ENCODE peak calls at places on chromosomes 6 and 20, in eight cellular contexts. One of them, this sample, is unnamed.

GRCh38 chr6:36834576-36835293 is 4.5 kb downstream of the CPNE5 start:
- DNase-seq in pancreas: no peak
- DNase-seq in right atrium auricular region: no peak
- DNase-seq in IMR-90: no peak
- DNase-seq in neuronal stem cell: no peak
- DNase-seq in naive thymus-derived CD4-positive, alpha-beta T cell: no peak
- DNase-seq in right lobe of liver: no peak
- DNase-seq in A549: no peak
- DNase-seq in this sample: no peak

GRCh38 chr20:51354191-51354768 is 188.2 kb downstream of the NFATC2 start:
- DNase-seq in pancreas: no peak
- DNase-seq in right atrium auricular region: no peak
- DNase-seq in IMR-90: peak; percentile 85
- DNase-seq in neuronal stem cell: no peak
- DNase-seq in naive thymus-derived CD4-positive, alpha-beta T cell: no peak
- DNase-seq in right lobe of liver: no peak
- DNase-seq in A549: no peak
- DNase-seq in this sample: no peak

GRCh38 chr20:1754749-1755148 is 97.2 kb upstream of the SIRPG start:
- DNase-seq in pancreas: no peak
- DNase-seq in right atrium auricular region: no peak
- DNase-seq in IMR-90: no peak
- DNase-seq in neuronal stem cell: no peak
- DNase-seq in naive thymus-derived CD4-positive, alpha-beta T cell: no peak
- DNase-seq in right lobe of liver: no peak
- DNase-seq in A549: no peak
- DNase-seq in this sample: no peak

GRCh38 chr6:33620158-33620583 is 951 bp upstream of the ITPR3 start:
- DNase-seq in pancreas: peak; percentile 69
- DNase-seq in right atrium auricular region: no peak
- DNase-seq in IMR-90: no peak
- DNase-seq in neuronal stem cell: no peak
- DNase-seq in naive thymus-derived CD4-positive, alpha-beta T cell: no peak
- DNase-seq in right lobe of liver: peak; percentile 50
- DNase-seq in A549: no peak
- DNase-seq in this sample: no peak

GRCh38 chr6:96066376-96066775 is 50.6 kb downstream of the FUT9 start:
- DNase-seq in pancreas: no peak
- DNase-seq in right atrium auricular region: no peak
- DNase-seq in IMR-90: no peak
- DNase-seq in neuronal stem cell: no peak
- DNase-seq in naive thymus-derived CD4-positive, alpha-beta T cell: no peak
- DNase-seq in right lobe of liver: no peak
- DNase-seq in A549: no peak
- DNase-seq in this sample: no peak

GRCh38 chr6:160259585-160259984 is 964 bp upstream of the SLC22A2 start:
- DNase-seq in pancreas: no peak
- DNase-seq in right atrium auricular region: no peak
- DNase-seq in IMR-90: no peak
- DNase-seq in neuronal stem cell: no peak
- DNase-seq in naive thymus-derived CD4-positive, alpha-beta T cell: no peak
- DNase-seq in right lobe of liver: no peak
- DNase-seq in A549: no peak
- DNase-seq in this sample: no peak

GRCh38 chr6:170130201-170130621 is 160.7 kb downstream of the DLL1 start:
- DNase-seq in pancreas: no peak
- DNase-seq in right atrium auricular region: no peak
- DNase-seq in IMR-90: no peak
- DNase-seq in neuronal stem cell: no peak
- DNase-seq in naive thymus-derived CD4-positive, alpha-beta T cell: no peak
- DNase-seq in right lobe of liver: peak; percentile 91
- DNase-seq in A549: no peak
- DNase-seq in this sample: no peak

GRCh38 chr20:63052571-63053429 is 46.0 kb upstream of the BHLHE23 start:
- DNase-seq in pancreas: no peak
- DNase-seq in right atrium auricular region: no peak
- DNase-seq in IMR-90: no peak
- DNase-seq in neuronal stem cell: no peak
- DNase-seq in naive thymus-derived CD4-positive, alpha-beta T cell: no peak
- DNase-seq in right lobe of liver: peak; percentile 34
- DNase-seq in A549: no peak
- DNase-seq in this sample: no peak

GRCh38 chr6:7919871-7920270 is 9.3 kb upstream of the TXNDC5 start:
- DNase-seq in pancreas: no peak
- DNase-seq in right atrium auricular region: no peak
- DNase-seq in IMR-90: no peak
- DNase-seq in neuronal stem cell: no peak
- DNase-seq in naive thymus-derived CD4-positive, alpha-beta T cell: no peak
- DNase-seq in right lobe of liver: no peak
- DNase-seq in A549: peak; percentile 34
- DNase-seq in this sample: no peak

GRCh38 chr6:72864236-72864635 is 242.4 kb downstream of the KCNQ5 start:
- DNase-seq in pancreas: no peak
- DNase-seq in right atrium auricular region: no peak
- DNase-seq in IMR-90: no peak
- DNase-seq in neuronal stem cell: no peak
- DNase-seq in naive thymus-derived CD4-positive, alpha-beta T cell: no peak
- DNase-seq in right lobe of liver: no peak
- DNase-seq in A549: no peak
- DNase-seq in this sample: no peak

GRCh38 chr6:31356216-31356945 is 598 bp downstream of the HLA-B start:
- DNase-seq in pancreas: peak; percentile 59
- DNase-seq in right atrium auricular region: no peak
- DNase-seq in IMR-90: peak; percentile 18
- DNase-seq in neuronal stem cell: no peak
- DNase-seq in naive thymus-derived CD4-positive, alpha-beta T cell: no peak
- DNase-seq in right lobe of liver: peak; percentile 62
- DNase-seq in A549: no peak
- DNase-seq in this sample: no peak

GRCh38 chr6:113458368-113459010 is 398.7 kb upstream of the MARCKS start:
- DNase-seq in pancreas: no peak
- DNase-seq in right atrium auricular region: no peak
- DNase-seq in IMR-90: peak; percentile 45
- DNase-seq in neuronal stem cell: no peak
- DNase-seq in naive thymus-derived CD4-positive, alpha-beta T cell: no peak
- DNase-seq in right lobe of liver: no peak
- DNase-seq in A549: no peak
- DNase-seq in this sample: no peak

GRCh38 chr6:111646942-111647341 is 41.3 kb upstream of the TRAF3IP2 start:
- DNase-seq in pancreas: no peak
- DNase-seq in right atrium auricular region: no peak
- DNase-seq in IMR-90: peak; percentile 91
- DNase-seq in neuronal stem cell: no peak
- DNase-seq in naive thymus-derived CD4-positive, alpha-beta T cell: no peak
- DNase-seq in right lobe of liver: no peak
- DNase-seq in A549: no peak
- DNase-seq in this sample: no peak

GRCh38 chr6:154234019-154234772 is 122.4 kb downstream of the IPCEF1 start:
- DNase-seq in pancreas: no peak
- DNase-seq in right atrium auricular region: no peak
- DNase-seq in IMR-90: no peak
- DNase-seq in neuronal stem cell: no peak
- DNase-seq in naive thymus-derived CD4-positive, alpha-beta T cell: no peak
- DNase-seq in right lobe of liver: no peak
- DNase-seq in A549: no peak
- DNase-seq in this sample: no peak

GRCh38 chr6:89145461-89145961 is 344 bp upstream of the PM20D2 start:
- DNase-seq in pancreas: no peak
- DNase-seq in right atrium auricular region: no peak
- DNase-seq in IMR-90: peak; percentile 15
- DNase-seq in neuronal stem cell: no peak
- DNase-seq in naive thymus-derived CD4-positive, alpha-beta T cell: peak; percentile 16
- DNase-seq in right lobe of liver: no peak
- DNase-seq in A549: peak; percentile 29
- DNase-seq in this sample: no peak

GRCh38 chr20:56607061-56607704 is 21.9 kb upstream of the TFAP2C start:
- DNase-seq in pancreas: no peak
- DNase-seq in right atrium auricular region: no peak
- DNase-seq in IMR-90: no peak
- DNase-seq in neuronal stem cell: no peak
- DNase-seq in naive thymus-derived CD4-positive, alpha-beta T cell: no peak
- DNase-seq in right lobe of liver: no peak
- DNase-seq in A549: no peak
- DNase-seq in this sample: no peak

GRCh38 chr6:114108119-114109002 is 137.4 kb upstream of the HDAC2 start:
- DNase-seq in pancreas: peak; percentile 55
- DNase-seq in right atrium auricular region: peak; percentile 66
- DNase-seq in IMR-90: peak; percentile 68
- DNase-seq in neuronal stem cell: peak; percentile 53
- DNase-seq in naive thymus-derived CD4-positive, alpha-beta T cell: no peak
- DNase-seq in right lobe of liver: peak; percentile 66
- DNase-seq in A549: peak; percentile 38
- DNase-seq in this sample: peak; percentile 60

GRCh38 chr6:1554241-1554880 is 55.4 kb upstream of the FOXC1 start:
- DNase-seq in pancreas: no peak
- DNase-seq in right atrium auricular region: no peak
- DNase-seq in IMR-90: no peak
- DNase-seq in neuronal stem cell: no peak
- DNase-seq in naive thymus-derived CD4-positive, alpha-beta T cell: no peak
- DNase-seq in right lobe of liver: no peak
- DNase-seq in A549: no peak
- DNase-seq in this sample: no peak

GRCh38 chr6:19749722-19750121 is 87.4 kb upstream of the ID4 start:
- DNase-seq in pancreas: no peak
- DNase-seq in right atrium auricular region: no peak
- DNase-seq in IMR-90: no peak
- DNase-seq in neuronal stem cell: no peak
- DNase-seq in naive thymus-derived CD4-positive, alpha-beta T cell: no peak
- DNase-seq in right lobe of liver: no peak
- DNase-seq in A549: no peak
- DNase-seq in this sample: no peak

GRCh38 chr6:35669441-35669776 is 19.3 kb downstream of the FKBP5 start:
- DNase-seq in pancreas: no peak
- DNase-seq in right atrium auricular region: no peak
- DNase-seq in IMR-90: peak; percentile 64
- DNase-seq in neuronal stem cell: no peak
- DNase-seq in naive thymus-derived CD4-positive, alpha-beta T cell: no peak
- DNase-seq in right lobe of liver: no peak
- DNase-seq in A549: no peak
- DNase-seq in this sample: no peak
- H3K4me3 ChIP-seq in pancreas: no peak overlapping the region
- H3K4me3 ChIP-seq in right atrium auricular region: no peak overlapping the region
- H3K4me3 ChIP-seq in IMR-90: no peak overlapping the region
- H3K4me3 ChIP-seq in neuronal stem cell: no peak overlapping the region
- H3K4me3 ChIP-seq in naive thymus-derived CD4-positive, alpha-beta T cell: peak overlapping the region; percentile 43
- H3K4me3 ChIP-seq in right lobe of liver: no peak overlapping the region
- H3K4me3 ChIP-seq in A549: no peak overlapping the region
- H3K4me3 ChIP-seq in this sample: no peak overlapping the region

GRCh38 chr20:44624743-44625271 is 26.7 kb downstream of the ADA start:
- DNase-seq in pancreas: no peak
- DNase-seq in right atrium auricular region: no peak
- DNase-seq in IMR-90: no peak
- DNase-seq in neuronal stem cell: no peak
- DNase-seq in naive thymus-derived CD4-positive, alpha-beta T cell: no peak
- DNase-seq in right lobe of liver: no peak
- DNase-seq in A549: no peak
- DNase-seq in this sample: no peak
- H3K27ac ChIP-seq in pancreas: no peak overlapping the region
- H3K27ac ChIP-seq in right atrium auricular region: no peak overlapping the region
- H3K27ac ChIP-seq in IMR-90: no peak overlapping the region
- H3K27ac ChIP-seq in neuronal stem cell: no peak overlapping the region
- H3K27ac ChIP-seq in naive thymus-derived CD4-positive, alpha-beta T cell: no peak overlapping the region
- H3K27ac ChIP-seq in right lobe of liver: no peak overlapping the region
- H3K27ac ChIP-seq in A549: no peak overlapping the region
- H3K27ac ChIP-seq in this sample: no peak overlapping the region

GRCh38 chr6:47308223-47308567 is 1.5 kb downstream of the TNFRSF21 start:
- DNase-seq in pancreas: no peak
- DNase-seq in right atrium auricular region: no peak
- DNase-seq in IMR-90: no peak
- DNase-seq in neuronal stem cell: no peak
- DNase-seq in naive thymus-derived CD4-positive, alpha-beta T cell: no peak
- DNase-seq in right lobe of liver: no peak
- DNase-seq in A549: no peak
- DNase-seq in this sample: no peak

GRCh38 chr6:47308674-47309325 is 905 bp downstream of the TNFRSF21 start:
- DNase-seq in pancreas: peak; percentile 32
- DNase-seq in right atrium auricular region: no peak
- DNase-seq in IMR-90: peak; percentile 19
- DNase-seq in neuronal stem cell: peak; percentile 37
- DNase-seq in naive thymus-derived CD4-positive, alpha-beta T cell: no peak
- DNase-seq in right lobe of liver: peak; percentile 45
- DNase-seq in A549: peak; percentile 29
- DNase-seq in this sample: no peak

GRCh38 chr6:47306887-47307286 is 2.8 kb downstream of the TNFRSF21 start:
- DNase-seq in pancreas: no peak
- DNase-seq in right atrium auricular region: no peak
- DNase-seq in IMR-90: no peak
- DNase-seq in neuronal stem cell: no peak
- DNase-seq in naive thymus-derived CD4-positive, alpha-beta T cell: no peak
- DNase-seq in right lobe of liver: no peak
- DNase-seq in A549: no peak
- DNase-seq in this sample: no peak

GRCh38 chr6:47309326-47310130 is at the start of gene TNFRSF21:
- DNase-seq in pancreas: peak; percentile 92
- DNase-seq in right atrium auricular region: peak; percentile 93
- DNase-seq in IMR-90: peak; percentile 82
- DNase-seq in neuronal stem cell: peak; percentile 88
- DNase-seq in naive thymus-derived CD4-positive, alpha-beta T cell: peak; percentile 52
- DNase-seq in right lobe of liver: peak; percentile 91
- DNase-seq in A549: peak; percentile 88
- DNase-seq in this sample: peak; percentile 87

DNA sequence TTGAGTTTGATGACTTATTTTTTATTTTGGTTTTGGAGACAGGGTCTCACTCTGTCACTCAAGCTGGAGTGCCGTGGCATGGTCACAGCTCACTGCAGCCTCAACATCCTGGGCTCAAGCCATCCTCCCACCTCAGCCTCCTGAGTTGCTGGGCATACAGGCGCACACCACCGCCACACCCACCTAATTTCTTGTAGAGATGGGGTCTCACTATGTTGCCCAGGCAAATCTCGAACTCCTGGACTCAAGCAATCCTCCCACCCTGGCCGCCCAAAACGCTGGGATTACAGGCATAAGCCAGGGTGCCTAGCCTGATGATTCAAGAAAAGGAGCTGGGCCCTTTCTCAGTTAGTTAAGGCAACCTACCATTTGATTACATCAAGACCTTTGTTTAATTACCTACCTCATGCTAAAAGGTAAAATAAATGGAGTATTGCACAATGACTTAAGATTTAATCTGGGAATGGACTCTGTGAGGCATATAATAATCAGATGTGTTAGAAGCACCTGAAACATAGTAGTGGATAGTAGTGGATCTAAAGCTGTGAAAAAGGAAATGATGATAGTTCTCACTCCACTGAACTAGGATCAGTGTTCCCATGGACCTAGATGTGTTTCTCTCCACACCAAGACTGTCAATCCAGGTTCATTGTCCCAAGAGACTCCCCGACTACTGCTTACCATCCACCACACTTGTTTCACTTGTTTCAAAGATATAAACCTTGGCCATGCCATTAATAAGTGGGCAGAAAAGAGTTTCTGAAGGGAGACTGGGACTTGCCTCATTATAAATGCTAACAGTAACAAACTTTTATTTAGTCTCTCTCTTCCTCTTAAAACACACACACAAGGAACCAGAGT is 2.1 kb downstream of the TNFRSF21 start:
- DNase-seq in pancreas: no peak
- DNase-seq in right atrium auricular region: no peak
- DNase-seq in IMR-90: no peak
- DNase-seq in neuronal stem cell: no peak
- DNase-seq in naive thymus-derived CD4-positive, alpha-beta T cell: no peak
- DNase-seq in right lobe of liver: no peak
- DNase-seq in A549: no peak
- DNase-seq in this sample: no peak
- H3K4me3 ChIP-seq in pancreas: no peak overlapping the region
- H3K4me3 ChIP-seq in right atrium auricular region: peak overlapping the region; percentile 57
- H3K4me3 ChIP-seq in IMR-90: peak overlapping the region; percentile 84
- H3K4me3 ChIP-seq in neuronal stem cell: peak overlapping the region; percentile 43
- H3K4me3 ChIP-seq in naive thymus-derived CD4-positive, alpha-beta T cell: no peak overlapping the region
- H3K4me3 ChIP-seq in right lobe of liver: no peak overlapping the region
- H3K4me3 ChIP-seq in A549: peak overlapping the region; percentile 96
- H3K4me3 ChIP-seq in this sample: peak overlapping the region; percentile 93

GRCh38 chr6:26122005-26122388 is 34.8 kb downstream of the HFE start:
- DNase-seq in pancreas: no peak
- DNase-seq in right atrium auricular region: no peak
- DNase-seq in IMR-90: no peak
- DNase-seq in neuronal stem cell: no peak
- DNase-seq in naive thymus-derived CD4-positive, alpha-beta T cell: no peak
- DNase-seq in right lobe of liver: no peak
- DNase-seq in A549: peak; percentile 24
- DNase-seq in this sample: no peak
- H3K27ac ChIP-seq in pancreas: peak overlapping the region; percentile 96
- H3K27ac ChIP-seq in right atrium auricular region: peak overlapping the region; percentile 98
- H3K27ac ChIP-seq in IMR-90: no peak overlapping the region
- H3K27ac ChIP-seq in neuronal stem cell: peak overlapping the region; percentile 76
- H3K27ac ChIP-seq in naive thymus-derived CD4-positive, alpha-beta T cell: peak overlapping the region; percentile 86
- H3K27ac ChIP-seq in right lobe of liver: peak overlapping the region; percentile 87
- H3K27ac ChIP-seq in A549: peak overlapping the region; percentile 98
- H3K27ac ChIP-seq in this sample: no peak overlapping the region